ENCODE peak calls at places on chromosomes 2 and 18, in four cellular contexts. One of them, this sample, is unnamed. For H3K4me1, the result is how much of the 10 kb centered on the place peaks cover.

GRCh38 chr2:209145941-209146681 is 277.7 kb upstream of the MAP2 start:
- DNase-seq in pancreas: no peak
- DNase-seq in BE2C: no peak
- DNase-seq in cardiac muscle cell: no peak
- DNase-seq in this sample: peak

GRCh38 chr2:208049006-208049405 is 23.7 kb upstream of the PLEKHM3 start:
- DNase-seq in BE2C: no peak
- DNase-seq in pancreas: no peak
- DNase-seq in cardiac muscle cell: no peak
- DNase-seq in this sample: no peak

GRCh38 chr18:58400337-58400885 is 228.5 kb downstream of the ALPK2 start:
- DNase-seq in BE2C: no peak
- DNase-seq in cardiac muscle cell: no peak
- DNase-seq in pancreas: no peak
- DNase-seq in this sample: peak

GRCh38 chr18:65788373-65788772 is 37.6 kb downstream of the CDH7 start:
- DNase-seq in BE2C: peak
- DNase-seq in cardiac muscle cell: no peak
- DNase-seq in pancreas: no peak
- DNase-seq in this sample: no peak

GRCh38 chr2:4992226-4992625 is 700.0 kb upstream of the SOX11 start:
- DNase-seq in pancreas: no peak
- DNase-seq in BE2C: no peak
- DNase-seq in cardiac muscle cell: peak
- DNase-seq in this sample: peak

GRCh38 chr2:111118455-111119003 is 2.2 kb upstream of the BCL2L11 start:
- DNase-seq in BE2C: no peak
- DNase-seq in cardiac muscle cell: no peak
- DNase-seq in pancreas: no peak
- DNase-seq in this sample: peak

GRCh38 chr2:191847764-191848163 is 876 bp upstream of the CAVIN2 start:
- DNase-seq in cardiac muscle cell: no peak
- DNase-seq in BE2C: no peak
- DNase-seq in pancreas: no peak
- DNase-seq in this sample: no peak

GRCh38 chr18:24875761-24876160 is 415.3 kb downstream of the HRH4 start:
- DNase-seq in BE2C: no peak
- DNase-seq in cardiac muscle cell: no peak
- DNase-seq in pancreas: no peak
- DNase-seq in this sample: no peak

GRCh38 chr2:160582481-160583161 is 89.0 kb upstream of the RBMS1 start:
- DNase-seq in BE2C: no peak
- DNase-seq in cardiac muscle cell: peak
- DNase-seq in pancreas: no peak
- DNase-seq in this sample: no peak

GRCh38 chr18:48918660-48919415 is 31.9 kb downstream of the SMAD7 start:
- DNase-seq in cardiac muscle cell: no peak
- DNase-seq in pancreas: no peak
- DNase-seq in BE2C: no peak
- DNase-seq in this sample: peak

GRCh38 chr2:152037711-152038110 is 61.1 kb downstream of the CACNB4 start:
- DNase-seq in BE2C: no peak
- DNase-seq in cardiac muscle cell: no peak
- DNase-seq in pancreas: no peak
- DNase-seq in this sample: peak

GRCh38 chr2:196275646-196276352 is 104.4 kb upstream of the STK17B start:
- DNase-seq in BE2C: no peak
- DNase-seq in pancreas: no peak
- DNase-seq in cardiac muscle cell: no peak
- DNase-seq in this sample: no peak
- H3K4me3 ChIP-seq in BE2C: no peak
- H3K4me3 ChIP-seq in pancreas: no peak
- H3K4me3 ChIP-seq in cardiac muscle cell: no peak
- H3K4me3 ChIP-seq in this sample: no peak

DNA sequence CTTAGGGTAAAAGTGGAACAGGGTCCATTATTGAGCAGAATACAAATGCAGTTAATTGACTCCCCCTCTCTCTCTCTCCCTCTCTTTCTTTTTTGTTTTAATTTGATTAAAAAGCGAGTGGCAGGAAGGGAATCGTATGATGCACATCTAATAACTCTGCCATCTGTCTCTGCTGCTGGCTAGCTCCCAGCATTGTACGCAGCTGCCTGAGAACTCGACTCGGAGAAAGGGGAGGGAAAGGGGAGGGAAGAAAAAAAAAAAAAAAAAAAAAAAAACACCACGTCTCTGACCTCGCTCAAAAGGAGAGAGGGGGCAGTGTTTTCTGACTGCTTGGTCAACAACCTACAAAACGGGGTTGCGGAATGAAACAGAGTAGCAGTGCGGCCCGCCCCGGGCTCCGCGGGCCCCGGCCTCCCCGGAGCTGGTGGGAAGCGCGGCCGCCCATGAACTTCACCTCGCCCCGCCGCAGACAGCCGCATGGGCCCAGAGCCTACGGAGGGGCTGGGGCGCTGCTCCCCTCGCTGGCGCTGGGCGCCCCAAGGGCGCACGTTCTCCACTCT is 265.7 kb downstream of the TCF4 start:
- DNase-seq in pancreas: peak
- DNase-seq in BE2C: peak
- DNase-seq in cardiac muscle cell: peak
- DNase-seq in this sample: peak
- TF ChIP-seq CTCF in pancreas: no peak
- TF ChIP-seq CTCF in BE2C: peak
- TF ChIP-seq CTCF in cardiac muscle cell: peak
- TF ChIP-seq CTCF in this sample: peak

DNA sequence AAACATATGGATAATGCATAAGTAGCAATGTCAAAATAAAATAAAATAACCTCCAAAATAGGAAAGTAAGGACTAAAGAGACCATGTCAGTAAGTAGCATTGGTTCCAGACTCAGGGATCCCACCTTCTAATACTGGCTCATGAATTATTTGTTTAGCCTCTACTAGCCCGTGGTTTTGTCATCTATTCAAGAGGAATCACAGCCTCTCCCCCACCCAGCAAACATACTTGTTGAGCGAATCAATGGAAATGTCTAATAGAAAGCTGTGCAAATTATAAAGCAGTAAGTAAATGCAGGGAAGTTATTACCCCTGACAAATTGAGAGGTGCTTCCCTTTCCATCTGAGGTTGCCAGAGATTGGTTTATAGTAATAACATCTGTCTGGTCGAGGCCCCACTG is 219.2 kb upstream of the OSR1 start:
- DNase-seq in cardiac muscle cell: no peak
- DNase-seq in BE2C: no peak
- DNase-seq in pancreas: no peak
- DNase-seq in this sample: no peak
- H3K4me1 ChIP-seq in cardiac muscle cell: under half
- H3K4me1 ChIP-seq in BE2C: under half
- H3K4me1 ChIP-seq in pancreas: under half
- H3K4me1 ChIP-seq in this sample: under half

GRCh38 chr2:54708584-54709340 is 14.7 kb upstream of the EML6 start:
- DNase-seq in cardiac muscle cell: no peak
- DNase-seq in BE2C: peak
- DNase-seq in pancreas: peak
- DNase-seq in this sample: peak
- H3K4me3 ChIP-seq in cardiac muscle cell: no peak
- H3K4me3 ChIP-seq in BE2C: peak
- H3K4me3 ChIP-seq in pancreas: peak
- H3K4me3 ChIP-seq in this sample: no peak

GRCh38 chr2:43165378-43166025 is 60.9 kb downstream of the ZFP36L2 start:
- DNase-seq in BE2C: no peak
- DNase-seq in cardiac muscle cell: no peak
- DNase-seq in pancreas: no peak
- DNase-seq in this sample: peak
- TF ChIP-seq CTCF in BE2C: peak
- TF ChIP-seq CTCF in cardiac muscle cell: peak
- TF ChIP-seq CTCF in pancreas: no peak
- TF ChIP-seq CTCF in this sample: peak

GRCh38 chr2:113216891-113217454 is 43.2 kb downstream of the PSD4 start:
- DNase-seq in pancreas: no peak
- DNase-seq in BE2C: no peak
- DNase-seq in cardiac muscle cell: no peak
- DNase-seq in this sample: peak
- H3K4me1 ChIP-seq in pancreas: under half
- H3K4me1 ChIP-seq in BE2C: under half
- H3K4me1 ChIP-seq in cardiac muscle cell: under half
- H3K4me1 ChIP-seq in this sample: under half

GRCh38 chr2:3761328-3761727 is 58.0 kb downstream of the DCDC2C start:
- DNase-seq in BE2C: no peak
- DNase-seq in pancreas: no peak
- DNase-seq in cardiac muscle cell: no peak
- DNase-seq in this sample: peak
- H3K4me3 ChIP-seq in BE2C: no peak
- H3K4me3 ChIP-seq in pancreas: no peak
- H3K4me3 ChIP-seq in cardiac muscle cell: no peak
- H3K4me3 ChIP-seq in this sample: no peak

GRCh38 chr2:241609859-241610793 is 26.8 kb downstream of the THAP4 start:
- DNase-seq in cardiac muscle cell: peak
- DNase-seq in BE2C: peak
- DNase-seq in pancreas: peak
- DNase-seq in this sample: peak
- TF ChIP-seq CTCF in cardiac muscle cell: peak
- TF ChIP-seq CTCF in BE2C: peak
- TF ChIP-seq CTCF in pancreas: peak
- TF ChIP-seq CTCF in this sample: peak

This sample was measured in endodermal cell.